ENCODE peak calls at places on chromosomes 2 and 18, in ten cellular contexts. R, E, D, T, F, N, O, Z, B and I are unnamed samples.

GRCh38 chr18:43398601-43399000 is 121.3 kb upstream of the SYT4 start:
- DNase-seq in Z (no peak), N (no peak), E (no peak), B (no peak), D (no peak), O (no peak), T (no peak), F (no peak), R (no peak), I (no peak)

GRCh38 chr2:119546446-119546765 is 2.2 kb downstream of the CFAP221 start:
- DNase-seq in B (no peak), Z (no peak), E (no peak), N (no peak), D (no peak), O (no peak), F (no peak), R (no peak), T (no peak), I (no peak)

GRCh38 chr2:171595896-171596295 is 73.6 kb downstream of the CYBRD1 start:
- DNase-seq in D (no peak), R (no peak), O (no peak), F (no peak), Z (no peak), B (peak), E (no peak), N (peak), T (peak), I (no peak)

GRCh38 chr2:241417626-241418025 is 61.5 kb downstream of the FARP2 start:
- DNase-seq in Z (no peak), O (no peak), N (no peak), F (no peak), R (no peak), B (no peak), E (no peak), T (no peak), D (no peak), I (no peak)

GRCh38 chr18:72089432-72089831 is 454.7 kb downstream of the CBLN2 start:
- DNase-seq in Z (no peak), T (no peak), F (no peak), N (no peak), B (no peak), E (no peak), R (no peak), O (no peak), D (no peak), I (no peak)

GRCh38 chr2:241272298-241272721 is 43.2 kb downstream of the HDLBP start:
- DNase-seq in B (peak), T (no peak), E (peak), R (peak), Z (no peak), D (peak), N (no peak), O (peak), F (peak), I (peak)

GRCh38 chr2:133777607-133778006 is 209.3 kb upstream of the NCKAP5 start:
- DNase-seq in D (no peak), T (no peak), E (no peak), Z (no peak), N (no peak), R (no peak), F (no peak), B (peak), O (no peak), I (no peak)

GRCh38 chr2:27494284-27494943 is 586 bp downstream of the FNDC4 start:
- DNase-seq in N (peak), O (peak), D (no peak), E (peak), B (peak), Z (no peak), T (peak), R (no peak), F (peak), I (no peak)